ENCODE peak calls at places on chromosome 9, in seven cellular contexts. M is NAMALWA; C is CD4-positive, alpha-beta T cell; R is stimulated activated CD8-positive, alpha-beta memory T cell treated with anti-CD3 and anti-CD28 coated beads, Interleukin-7, amount 100 ng/mL, for 1 hour; Z is T-helper 2 cell treated with Interferon-gamma antibody and Interleukin-4, amounts not matched to agents 5 μg/mL and 100 μg/mL, for 36 hours; H is activated B cell treated with CpG ODN at 0.5 μM for 24 hours; D is fibroblast of villous mesenchyme. O is an unnamed sample.

GRCh38 chr9:79012561-79012960 is 559.2 kb upstream of the TLE4 start:
- DNase-seq in M (no peak), C (no peak), R (no peak), Z (no peak), H (no peak), D (no peak), O (no peak)

GRCh38 chr9:11735391-11735790 is 957.8 kb upstream of the TYRP1 start:
- DNase-seq in M (no peak), C (no peak), R (no peak), Z (no peak), H (no peak), D (no peak), O (no peak)

GRCh38 chr9:2765250-2765880 is 48.1 kb downstream of the KCNV2 start:
- DNase-seq in M (no peak), C (no peak), R (no peak), Z (peak), H (no peak), D (no peak), O (peak)

GRCh38 chr9:81626511-81626910 is 62.8 kb downstream of the TLE1 start:
- DNase-seq in M (no peak), C (no peak), R (no peak), Z (no peak), H (no peak), D (no peak), O (no peak)

GRCh38 chr9:18297532-18297872 is 176.5 kb upstream of the ADAMTSL1 start:
- DNase-seq in M (peak), C (no peak), R (no peak), Z (no peak), H (no peak), D (no peak), O (no peak)

GRCh38 chr9:33244150-33244784 is 4.3 kb downstream of the SPINK4 start:
- DNase-seq in M (no peak), C (no peak), R (no peak), Z (no peak), H (no peak), D (peak), O (no peak)

GRCh38 chr9:107422189-107422802 is 67.3 kb downstream of the KLF4 start:
- DNase-seq in M (peak), C (no peak), R (no peak), Z (no peak), H (no peak), D (peak), O (peak)

GRCh38 chr9:27165670-27166069 is 56.6 kb downstream of the TEK start:
- DNase-seq in M (no peak), C (no peak), R (no peak), Z (no peak), H (no peak), D (no peak), O (no peak)

GRCh38 chr9:14218253-14218652 is 95.7 kb downstream of the NFIB start:
- DNase-seq in M (no peak), C (no peak), R (no peak), Z (no peak), H (no peak), D (no peak), O (no peak)

GRCh38 chr9:89657765-89658164 is 53.0 kb downstream of the GADD45G start:
- DNase-seq in M (peak), C (no peak), R (no peak), Z (peak), H (no peak), D (no peak), O (peak)

GRCh38 chr9:33163433-33164137 is 3.6 kb downstream of the B4GALT1 start:
- DNase-seq in M (no peak), C (no peak), R (no peak), Z (no peak), H (no peak), D (no peak), O (no peak)

GRCh38 chr9:90974007-90974406 is 172.4 kb downstream of the SYK start:
- DNase-seq in M (no peak), C (no peak), R (no peak), Z (no peak), H (no peak), D (no peak), O (no peak)

O was measured in activated T-cell treated with anti-CD3 and anti-CD28 coated beads, Interleukin-2, amount 50 U/mL, for 72 hours.